ENCODE peak calls at places on chromosomes 3 and 15, in ten cellular contexts. F is OCI-LY7, D is keratinocyte, Y is A549, S is HepG2, G is SK-N-SH, C is IMR-90, Z is fibroblast of lung, H is astrocyte, P is neuronal stem cell. J is an unnamed sample.

GRCh38 chr15:69489101-69489571 is 36.5 kb downstream of the RPLP1 start:
- DNase-seq in F (no peak), D (no peak), Y (no peak), S (no peak), G (no peak), C (no peak), Z (no peak), H (peak; percentile 67), P (no peak), J (no peak)

GRCh38 chr3:195537995-195538394 is 5.1 kb downstream of the PPP1R2 start:
- DNase-seq in F (peak; percentile 93), D (no peak), Y (no peak), S (no peak), G (no peak), C (no peak), Z (no peak), H (no peak), P (no peak), J (no peak)

GRCh38 chr3:60743631-60744164 is 507.6 kb downstream of the FHIT start:
- DNase-seq in F (no peak), D (no peak), Y (no peak), S (peak; percentile 21), G (peak; percentile 7), C (no peak), Z (peak; percentile 20), H (no peak), P (peak; percentile 76), J (peak; percentile 91)

GRCh38 chr3:52076900-52077299 is 20.5 kb upstream of the DUSP7 start:
- DNase-seq in F (no peak), D (no peak), Y (no peak), S (no peak), G (no peak), C (no peak), Z (no peak), H (no peak), P (no peak), J (no peak)

GRCh38 chr3:44862221-44862637 is 517 bp downstream of the TMEM42 start:
- DNase-seq in F (peak; percentile 22), D (no peak), Y (no peak), S (peak; percentile 9), G (no peak), C (peak; percentile 19), Z (peak; percentile 40), H (peak; percentile 32), P (peak; percentile 8), J (no peak)

GRCh38 chr15:88391006-88391405 is 76.2 kb downstream of the MRPL46 start:
- DNase-seq in F (no peak), D (no peak), Y (no peak), S (no peak), G (no peak), C (no peak), Z (no peak), H (no peak), P (no peak), J (no peak)

GRCh38 chr15:94346272-94346671 is 114.9 kb downstream of the MCTP2 start:
- DNase-seq in F (no peak), D (no peak), Y (no peak), S (no peak), G (no peak), C (peak; percentile 1), Z (peak; percentile 62), H (no peak), P (no peak), J (no peak)

GRCh38 chr15:67033012-67033411 is 32.4 kb upstream of the SMAD3 start:
- DNase-seq in F (no peak), D (no peak), Y (no peak), S (no peak), G (no peak), C (no peak), Z (no peak), H (no peak), P (no peak), J (no peak)

GRCh38 chr3:16103472-16103871 is 71.0 kb upstream of the GALNT15 start:
- DNase-seq in F (no peak), D (no peak), Y (no peak), S (peak; percentile 1), G (no peak), C (peak; percentile 94), Z (peak; percentile 44), H (peak; percentile 98), P (no peak), J (no peak)

GRCh38 chr3:52479037-52479875 is 15.9 kb upstream of the STAB1 start:
- DNase-seq in F (no peak), D (no peak), Y (no peak), S (no peak), G (peak; percentile 79), C (no peak), Z (no peak), H (no peak), P (no peak), J (no peak)

DNA sequence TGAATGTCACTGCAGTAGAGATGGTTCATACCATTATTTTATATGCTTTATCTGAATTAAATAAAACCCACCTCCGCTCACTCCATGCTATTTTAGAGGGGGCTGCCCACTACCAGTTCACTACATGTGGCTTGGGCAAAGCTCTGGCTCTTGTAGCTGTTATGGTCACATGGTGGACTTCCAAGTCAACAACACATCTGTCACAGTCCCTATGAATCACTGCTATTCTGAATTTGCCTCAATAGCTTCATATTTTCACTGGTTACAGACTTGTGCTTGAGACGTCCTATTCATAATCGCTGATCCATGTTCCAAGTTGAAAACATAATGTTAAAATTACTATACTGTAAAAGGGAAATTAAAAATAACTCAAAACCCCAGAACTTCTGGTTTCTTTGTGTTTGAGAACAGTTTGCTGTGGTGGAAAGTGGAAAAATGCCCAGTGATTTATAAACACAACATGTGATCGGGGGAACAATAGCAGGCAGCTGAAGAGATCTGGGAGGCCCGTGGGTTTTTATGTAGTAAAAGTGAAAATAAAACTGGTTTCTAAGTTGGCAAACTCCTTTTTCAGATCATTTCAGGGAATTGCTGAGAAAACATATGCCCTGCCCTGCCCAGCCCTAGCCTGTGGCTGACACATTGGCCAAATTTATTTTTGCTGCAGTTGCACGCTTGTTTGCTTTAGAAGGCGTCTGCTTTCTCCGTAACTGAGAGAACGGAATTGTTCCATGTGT is 128.8 kb upstream of the PRR23C start:
- DNase-seq in F (no peak), D (no peak), Y (no peak), S (no peak), G (no peak), C (no peak), Z (peak; percentile 47), H (peak; percentile 18), P (no peak), J (no peak)
- H3K4me2 ChIP-seq in F (no peak overlapping the region), D (peak overlapping the region; percentile 60), Y (peak overlapping the region; percentile 70), S (no peak overlapping the region), G (peak overlapping the region; percentile 60), C (peak overlapping the region; percentile 36), Z (peak overlapping the region; percentile 4), H (peak overlapping the region; percentile 75), P (no peak overlapping the region), J (no peak overlapping the region)

GRCh38 chr15:90860942-90861675 is 7.3 kb upstream of the FURIN start:
- DNase-seq in F (no peak), D (no peak), Y (peak; percentile 95), S (peak; percentile 94), G (no peak), C (no peak), Z (peak; percentile 38), H (peak; percentile 74), P (no peak), J (no peak)
- H3K27ac ChIP-seq in F (no peak overlapping the region), D (no peak overlapping the region), Y (peak overlapping the region; percentile 59), S (no peak overlapping the region), G (no peak overlapping the region), C (no peak overlapping the region), Z (no peak overlapping the region), H (no peak overlapping the region), P (no peak overlapping the region), J (no peak overlapping the region)

DNA sequence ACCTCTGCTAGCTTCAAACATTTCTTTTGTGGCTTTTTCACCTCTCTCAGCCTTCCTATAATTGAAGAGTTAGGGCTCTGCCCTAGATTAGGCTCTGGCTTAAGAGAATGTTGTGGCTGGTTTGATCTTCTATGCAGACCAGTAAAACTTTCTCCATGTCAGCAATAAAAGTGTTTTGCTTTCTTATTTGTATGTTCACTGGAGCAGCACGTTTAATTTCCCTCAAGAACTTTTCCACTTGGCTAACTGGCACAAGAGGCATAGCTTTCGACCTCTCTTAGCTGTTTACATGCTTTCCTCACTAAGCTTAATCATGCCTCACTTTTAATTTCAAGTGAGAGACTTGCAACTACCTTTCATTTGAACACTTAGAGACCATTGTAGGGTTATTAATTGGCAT is 964.7 kb downstream of the ROBO2 start:
- DNase-seq in F (no peak), D (no peak), Y (no peak), S (no peak), G (no peak), C (no peak), Z (no peak), H (no peak), P (no peak), J (no peak)
- H3K4me2 ChIP-seq in F (no peak overlapping the region), D (no peak overlapping the region), Y (no peak overlapping the region), S (no peak overlapping the region), G (no peak overlapping the region), C (no peak overlapping the region), Z (no peak overlapping the region), H (no peak overlapping the region), P (no peak overlapping the region), J (no peak overlapping the region)

GRCh38 chr15:73632670-73633058 is 525 bp downstream of the NPTN start:
- DNase-seq in F (peak; percentile 40), D (no peak), Y (no peak), S (no peak), G (no peak), C (no peak), Z (no peak), H (no peak), P (peak; percentile 27), J (peak; percentile 42)
- H3K27ac ChIP-seq in F (no peak overlapping the region), D (peak overlapping the region; percentile 86), Y (peak overlapping the region; percentile 95), S (peak overlapping the region; percentile 49), G (peak overlapping the region; percentile 69), C (peak overlapping the region; percentile 95), Z (peak overlapping the region; percentile 79), H (peak overlapping the region; percentile 78), P (no peak overlapping the region), J (peak overlapping the region; percentile 58)

DNA sequence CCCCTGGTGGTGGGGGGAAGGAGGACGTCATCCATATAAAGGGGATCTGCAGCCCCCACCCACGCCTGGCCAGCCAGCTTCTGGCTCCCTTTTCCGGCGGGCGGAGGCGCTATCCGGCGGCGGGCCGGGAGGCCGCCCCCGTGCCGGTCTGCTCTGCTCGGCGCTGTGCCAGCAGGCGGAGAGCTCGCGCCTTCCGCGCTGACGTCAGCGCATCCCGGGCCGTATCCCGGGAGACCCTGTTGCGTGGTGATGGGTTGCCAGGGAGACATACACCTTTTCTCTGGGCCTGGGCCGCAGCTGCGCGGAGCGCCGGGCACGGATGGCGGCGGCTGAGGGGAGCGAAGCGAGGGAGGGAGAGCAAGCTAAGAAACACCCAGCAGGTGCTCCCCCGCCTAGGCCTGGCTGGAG is 1.1 kb downstream of the FAM131A start:
- DNase-seq in F (no peak), D (no peak), Y (no peak), S (no peak), G (peak; percentile 97), C (peak; percentile 87), Z (peak; percentile 83), H (peak; percentile 75), P (peak; percentile 88), J (peak; percentile 92)
- H3K4me2 ChIP-seq in F (no peak overlapping the region), D (peak overlapping the region; percentile 90), Y (no peak overlapping the region), S (no peak overlapping the region), G (peak overlapping the region; percentile 85), C (peak overlapping the region; percentile 37), Z (peak overlapping the region; percentile 95), H (peak overlapping the region; percentile 89), P (peak overlapping the region; percentile 37), J (peak overlapping the region; percentile 77)

GRCh38 chr3:149384167-149384566 is 6.7 kb upstream of the TM4SF1 start:
- DNase-seq in F (no peak), D (no peak), Y (no peak), S (no peak), G (no peak), C (no peak), Z (no peak), H (no peak), P (no peak), J (no peak)
- H3K27ac ChIP-seq in F (no peak overlapping the region), D (no peak overlapping the region), Y (peak overlapping the region; percentile 93), S (peak overlapping the region; percentile 100), G (peak overlapping the region; percentile 97), C (no peak overlapping the region), Z (no peak overlapping the region), H (peak overlapping the region; percentile 99), P (no peak overlapping the region), J (no peak overlapping the region)